ENCODE peak calls at places on chromosomes 2 and 18, in four cellular contexts. One of them, this sample, is unnamed.
A peak's percentile ranks its signal among the peaks of the same experiment; 100 is the strongest.

GRCh38 chr2:72821983-72822382 is 3.9 kb downstream of the EXOC6B start:
- DNase-seq in kidney tubule cell: no peak
- DNase-seq in HTR-8/SVneo: no peak
- DNase-seq in mucosa of descending colon: no peak
- DNase-seq in this sample: no peak

GRCh38 chr2:181977661-181978350 is 7.8 kb upstream of the PPP1R1C start:
- DNase-seq in kidney tubule cell: peak; percentile 92
- DNase-seq in HTR-8/SVneo: peak; percentile 22
- DNase-seq in mucosa of descending colon: no peak
- DNase-seq in this sample: no peak

GRCh38 chr2:150919899-150920298 is 341.8 kb downstream of the RBM43 start:
- DNase-seq in kidney tubule cell: peak; percentile 86
- DNase-seq in HTR-8/SVneo: no peak
- DNase-seq in mucosa of descending colon: no peak
- DNase-seq in this sample: no peak

GRCh38 chr2:26477126-26477910 is 606 bp downstream of the OTOF start:
- DNase-seq in kidney tubule cell: no peak
- DNase-seq in HTR-8/SVneo: no peak
- DNase-seq in mucosa of descending colon: no peak
- DNase-seq in this sample: no peak

GRCh38 chr2:128440666-128441340 is 122.1 kb upstream of the HS6ST1 start:
- DNase-seq in kidney tubule cell: no peak
- DNase-seq in HTR-8/SVneo: no peak
- DNase-seq in mucosa of descending colon: no peak
- DNase-seq in this sample: no peak

GRCh38 chr2:155281907-155282306 is 583.4 kb downstream of the KCNJ3 start:
- DNase-seq in kidney tubule cell: no peak
- DNase-seq in HTR-8/SVneo: no peak
- DNase-seq in mucosa of descending colon: no peak
- DNase-seq in this sample: no peak

GRCh38 chr2:214019229-214019972 is 391.5 kb upstream of the VWC2L start:
- DNase-seq in kidney tubule cell: peak; percentile 93
- DNase-seq in HTR-8/SVneo: peak; percentile 63
- DNase-seq in mucosa of descending colon: no peak
- DNase-seq in this sample: peak; percentile 65

GRCh38 chr2:172972005-172972619 is 103.5 kb upstream of the MAP3K20 start:
- DNase-seq in kidney tubule cell: peak; percentile 39
- DNase-seq in HTR-8/SVneo: peak; percentile 54
- DNase-seq in mucosa of descending colon: peak; percentile 68
- DNase-seq in this sample: peak; percentile 28

GRCh38 chr2:172556284-172557033 is 569 bp downstream of the PDK1 start:
- DNase-seq in kidney tubule cell: peak; percentile 80
- DNase-seq in HTR-8/SVneo: peak; percentile 50
- DNase-seq in mucosa of descending colon: peak; percentile 72
- DNase-seq in this sample: peak; percentile 47

GRCh38 chr2:120854766-120855530 is 119.3 kb downstream of the GLI2 start:
- DNase-seq in kidney tubule cell: no peak
- DNase-seq in HTR-8/SVneo: no peak
- DNase-seq in mucosa of descending colon: no peak
- DNase-seq in this sample: no peak

GRCh38 chr2:136242687-136243277 is 124.8 kb upstream of the CXCR4 start:
- DNase-seq in kidney tubule cell: peak; percentile 25
- DNase-seq in HTR-8/SVneo: no peak
- DNase-seq in mucosa of descending colon: no peak
- DNase-seq in this sample: no peak

GRCh38 chr18:45871655-45872054 is 46.2 kb downstream of the SIGLEC15 start:
- DNase-seq in kidney tubule cell: peak; percentile 2
- DNase-seq in HTR-8/SVneo: peak; percentile 8
- DNase-seq in mucosa of descending colon: no peak
- DNase-seq in this sample: no peak

GRCh38 chr2:1632006-1632348 is 112.3 kb downstream of the PXDN start:
- DNase-seq in kidney tubule cell: peak; percentile 33
- DNase-seq in HTR-8/SVneo: peak; percentile 62
- DNase-seq in mucosa of descending colon: peak; percentile 63
- DNase-seq in this sample: peak; percentile 19

GRCh38 chr2:157782057-157782845 is 93.9 kb downstream of the ACVR1 start:
- DNase-seq in kidney tubule cell: peak; percentile 32
- DNase-seq in HTR-8/SVneo: peak; percentile 1
- DNase-seq in mucosa of descending colon: no peak
- DNase-seq in this sample: no peak

GRCh38 chr2:126822115-126822514 is 76.6 kb upstream of the TEX51 start:
- DNase-seq in kidney tubule cell: no peak
- DNase-seq in HTR-8/SVneo: no peak
- DNase-seq in mucosa of descending colon: no peak
- DNase-seq in this sample: no peak

GRCh38 chr18:25230658-25231326 is 121.2 kb downstream of the ZNF521 start:
- DNase-seq in kidney tubule cell: peak; percentile 40
- DNase-seq in HTR-8/SVneo: no peak
- DNase-seq in mucosa of descending colon: peak; percentile 42
- DNase-seq in this sample: peak; percentile 50

GRCh38 chr2:183093857-183094657 is 15.5 kb downstream of the DUSP19 start:
- DNase-seq in kidney tubule cell: no peak
- DNase-seq in HTR-8/SVneo: peak; percentile 28
- DNase-seq in mucosa of descending colon: no peak
- DNase-seq in this sample: no peak

GRCh38 chr2:102782187-102782586 is 20.4 kb downstream of the TMEM182 start:
- DNase-seq in kidney tubule cell: no peak
- DNase-seq in HTR-8/SVneo: no peak
- DNase-seq in mucosa of descending colon: no peak
- DNase-seq in this sample: no peak

GRCh38 chr2:219701847-219702634 is 74.6 kb downstream of the SLC4A3 start:
- DNase-seq in kidney tubule cell: no peak
- DNase-seq in HTR-8/SVneo: no peak
- DNase-seq in mucosa of descending colon: no peak
- DNase-seq in this sample: no peak

GRCh38 chr2:131009713-131010475 is 83.4 kb downstream of the FAM168B start:
- DNase-seq in kidney tubule cell: no peak
- DNase-seq in HTR-8/SVneo: no peak
- DNase-seq in mucosa of descending colon: no peak
- DNase-seq in this sample: no peak

GRCh38 chr2:99911711-99912110 is 230.7 kb downstream of the AFF3 start:
- DNase-seq in kidney tubule cell: peak; percentile 38
- DNase-seq in HTR-8/SVneo: no peak
- DNase-seq in mucosa of descending colon: no peak
- DNase-seq in this sample: no peak

GRCh38 chr2:9108210-9108967 is 98.2 kb upstream of the ASAP2 start:
- DNase-seq in kidney tubule cell: peak; percentile 41
- DNase-seq in HTR-8/SVneo: no peak
- DNase-seq in mucosa of descending colon: peak; percentile 35
- DNase-seq in this sample: no peak

GRCh38 chr2:137507237-137507636 is 457.0 kb upstream of the HNMT start:
- DNase-seq in kidney tubule cell: peak; percentile 51
- DNase-seq in HTR-8/SVneo: no peak
- DNase-seq in mucosa of descending colon: peak; percentile 7
- DNase-seq in this sample: no peak

This sample was measured in H4.